ENCODE peak calls at places on chromosomes 16 and 17, in five cellular contexts. I is C1 segment of cervical spinal cord; Y is stimulated activated CD8-positive, alpha-beta memory T cell treated with anti-CD3 and anti-CD28 coated beads, Interleukin-7, amount 100 ng/mL, for 1 hour; C is fibroblast of mammary gland; D is AG08395. V is an unnamed sample.

GRCh38 chr16:79509221-79509631 is 91.3 kb downstream of the MAF start:
- DNase-seq in I (peak), Y (no peak), C (no peak), D (no peak), V (no peak)

GRCh38 chr16:89983550-89983949 is 35.0 kb downstream of the DEF8 start:
- DNase-seq in I (no peak), Y (no peak), C (no peak), D (no peak), V (no peak)

GRCh38 chr17:6461246-6461645 is 17.0 kb downstream of the PIMREG start:
- DNase-seq in I (no peak), Y (no peak), C (no peak), D (no peak), V (no peak)

GRCh38 chr16:88514526-88514925 is 55.7 kb upstream of the ZC3H18 start:
- DNase-seq in I (no peak), Y (no peak), C (no peak), D (no peak), V (no peak)

GRCh38 chr17:67520282-67520906 is 143.3 kb downstream of the PITPNC1 start:
- DNase-seq in I (no peak), Y (no peak), C (peak), D (peak), V (no peak)

GRCh38 chr17:165939-166338 is 15.5 kb downstream of the DOC2B start:
- DNase-seq in I (no peak), Y (no peak), C (no peak), D (no peak), V (no peak)

GRCh38 chr17:72254808-72255449 is 134.1 kb downstream of the SOX9 start:
- DNase-seq in I (no peak), Y (no peak), C (no peak), D (no peak), V (no peak)

GRCh38 chr16:76309639-76310335 is 32.6 kb downstream of the CNTNAP4 start:
- DNase-seq in I (no peak), Y (no peak), C (no peak), D (no peak), V (no peak)

GRCh38 chr16:84407588-84408313 is 39.4 kb downstream of the ATP2C2 start:
- DNase-seq in I (no peak), Y (no peak), C (no peak), D (no peak), V (no peak)

GRCh38 chr16:85480727-85481101 is 132.4 kb upstream of the GSE1 start:
- DNase-seq in I (no peak), Y (no peak), C (peak), D (no peak), V (no peak)

GRCh38 chr17:17229416-17230098 is 7.4 kb downstream of the FLCN start:
- DNase-seq in I (no peak), Y (no peak), C (no peak), D (no peak), V (no peak)

GRCh38 chr17:49926886-49927285 is 42.1 kb upstream of the DLX4 start:
- DNase-seq in I (no peak), Y (no peak), C (peak), D (peak), V (peak)

GRCh38 chr17:44358066-44358465 is 5.6 kb downstream of the FAM171A2 start:
- DNase-seq in I (no peak), Y (no peak), C (no peak), D (no peak), V (no peak)

GRCh38 chr16:77711775-77712174 is 10.5 kb upstream of the NUDT7 start:
- DNase-seq in I (no peak), Y (no peak), C (peak), D (peak), V (no peak)

GRCh38 chr17:81244358-81245023 is 5.4 kb downstream of the NDUFAF8 start:
- DNase-seq in I (no peak), Y (no peak), C (no peak), D (no peak), V (no peak)

GRCh38 chr17:9071921-9072503 is 50.7 kb downstream of the NTN1 start:
- DNase-seq in I (no peak), Y (no peak), C (no peak), D (peak), V (no peak)

GRCh38 chr16:84082110-84082509 is 34.6 kb downstream of the MBTPS1 start:
- DNase-seq in I (no peak), Y (no peak), C (no peak), D (no peak), V (no peak)

GRCh38 chr16:22948603-22949368 is 134.8 kb downstream of the HS3ST2 start:
- DNase-seq in I (no peak), Y (no peak), C (peak), D (peak), V (peak)

GRCh38 chr16:86515780-86516617 is 5.7 kb downstream of the FOXF1 start:
- DNase-seq in I (no peak), Y (no peak), C (peak), D (no peak), V (no peak)

GRCh38 chr16:17770104-17770503 is 299.3 kb upstream of the XYLT1 start:
- DNase-seq in I (no peak), Y (no peak), C (no peak), D (no peak), V (no peak)